ENCODE peak calls at places on chromosomes 12 and 14, in four cellular contexts. R is cardiac fibroblast; F is tibial artery; L is CD8-positive, alpha-beta T cell. Z is an unnamed sample.

GRCh38 chr12:30748150-30748549 is 6.6 kb downstream of the CAPRIN2 start:
- DNase-seq in R (no peak), F (no peak), L (no peak), Z (no peak)

GRCh38 chr12:57011438-57012424 is 4.6 kb downstream of the TAC3 start:
- DNase-seq in R (no peak), F (no peak), L (no peak), Z (no peak)

GRCh38 chr12:129873458-129873857 is 30.4 kb downstream of the TMEM132D start:
- DNase-seq in R (no peak), F (no peak), L (no peak), Z (no peak)

GRCh38 chr12:130476451-130476850 is 138.8 kb downstream of the PIWIL1 start:
- DNase-seq in R (no peak), F (no peak), L (no peak), Z (no peak)

GRCh38 chr12:56928262-56928661 is 5.9 kb downstream of the SDR9C7 start:
- DNase-seq in R (no peak), F (no peak), L (no peak), Z (no peak)

GRCh38 chr12:43285248-43285647 is 266.8 kb downstream of the ADAMTS20 start:
- DNase-seq in R (peak; percentile 98), F (no peak), L (no peak), Z (peak; percentile 90)

GRCh38 chr14:54338696-54339317 is 58.0 kb upstream of the CDKN3 start:
- DNase-seq in R (peak; percentile 62), F (no peak), L (no peak), Z (peak; percentile 77)

GRCh38 chr12:10115311-10115710 is 14.7 kb downstream of the CLEC7A start:
- DNase-seq in R (no peak), F (no peak), L (no peak), Z (no peak)

GRCh38 chr14:27391331-27391730 is 793.5 kb upstream of the NOVA1 start:
- DNase-seq in R (peak; percentile 17), F (no peak), L (no peak), Z (peak; percentile 29)

GRCh38 chr14:91858536-91859275 is 8.6 kb downstream of the TC2N start:
- DNase-seq in R (peak; percentile 69), F (peak; percentile 47), L (no peak), Z (peak; percentile 29)

GRCh38 chr12:75437564-75437963 is 43.0 kb upstream of the GLIPR1 start:
- DNase-seq in R (peak; percentile 78), F (no peak), L (no peak), Z (peak; percentile 73)

GRCh38 chr12:44847888-44848770 is 28.0 kb downstream of the NELL2 start:
- DNase-seq in R (no peak), F (no peak), L (peak; percentile 57), Z (no peak)

GRCh38 chr12:64522316-64522715 is 70.4 kb downstream of the TBK1 start:
- DNase-seq in R (peak; percentile 28), F (no peak), L (no peak), Z (peak; percentile 43)

GRCh38 chr12:49031573-49032161 is 13.1 kb upstream of the PRKAG1 start:
- DNase-seq in R (no peak), F (no peak), L (no peak), Z (no peak)

GRCh38 chr14:21539154-21539940 is 13.2 kb upstream of the SALL2 start:
- DNase-seq in R (no peak), F (no peak), L (no peak), Z (no peak)

GRCh38 chr14:21534576-21534975 is 8.4 kb upstream of the SALL2 start:
- DNase-seq in R (no peak), F (no peak), L (no peak), Z (no peak)

GRCh38 chr14:21535545-21536394 is 9.6 kb upstream of the SALL2 start:
- DNase-seq in R (no peak), F (no peak), L (no peak), Z (no peak)

GRCh38 chr14:21537088-21537424 is 10.9 kb upstream of the SALL2 start:
- DNase-seq in R (no peak), F (no peak), L (no peak), Z (no peak)

DNA sequence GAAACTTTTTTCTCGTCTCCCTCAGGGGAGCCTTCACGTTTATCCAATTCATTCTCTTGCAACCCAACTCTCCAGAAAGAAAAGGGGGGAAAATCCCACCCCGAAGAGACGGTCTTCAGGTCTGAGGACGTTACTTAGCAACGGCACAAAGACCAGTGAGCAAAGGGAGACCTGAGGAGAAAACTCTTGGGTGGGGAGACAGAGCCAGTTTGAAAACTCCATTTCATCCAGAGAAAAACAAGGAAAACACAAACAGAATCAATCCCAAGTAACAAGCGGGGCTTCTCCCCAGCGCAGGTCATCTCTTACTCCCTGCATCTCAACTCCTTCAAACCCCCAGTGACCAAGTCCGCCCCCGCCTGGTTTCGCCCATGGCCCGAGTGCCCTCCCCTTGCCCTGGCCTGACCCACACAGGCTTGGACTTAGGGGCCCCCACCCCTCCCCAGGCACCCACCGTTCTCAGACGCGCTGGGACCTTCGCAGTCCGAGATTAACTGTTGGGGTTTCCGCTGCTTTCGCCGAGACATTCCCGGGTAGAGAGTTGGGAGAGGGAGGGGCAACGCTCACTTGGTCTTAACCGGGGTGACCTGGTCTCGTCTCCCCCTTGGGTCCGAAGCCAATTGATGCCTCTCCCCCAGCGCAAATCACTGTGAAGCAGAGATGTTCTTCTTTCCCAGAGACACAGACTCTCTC is 10.4 kb upstream of the SALL2 start:
- DNase-seq in R (no peak), F (no peak), L (no peak), Z (no peak)
- H3K4me3 ChIP-seq in R (peak overlapping the region; percentile 12), F (no peak overlapping the region), L (no peak overlapping the region), Z (peak overlapping the region; percentile 19)

GRCh38 chr14:77153802-77154201 is 12.2 kb upstream of the ZDHHC22 start:
- DNase-seq in R (no peak), F (no peak), L (no peak), Z (no peak)

GRCh38 chr14:77148510-77149231 is 7.1 kb upstream of the ZDHHC22 start:
- DNase-seq in R (no peak), F (no peak), L (no peak), Z (peak; percentile 6)

GRCh38 chr14:77154421-77154820 is 12.8 kb upstream of the ZDHHC22 start:
- DNase-seq in R (no peak), F (no peak), L (no peak), Z (no peak)

GRCh38 chr14:77151918-77152588 is 10.5 kb upstream of the ZDHHC22 start:
- DNase-seq in R (peak; percentile 52), F (no peak), L (no peak), Z (peak; percentile 49)

DNA sequence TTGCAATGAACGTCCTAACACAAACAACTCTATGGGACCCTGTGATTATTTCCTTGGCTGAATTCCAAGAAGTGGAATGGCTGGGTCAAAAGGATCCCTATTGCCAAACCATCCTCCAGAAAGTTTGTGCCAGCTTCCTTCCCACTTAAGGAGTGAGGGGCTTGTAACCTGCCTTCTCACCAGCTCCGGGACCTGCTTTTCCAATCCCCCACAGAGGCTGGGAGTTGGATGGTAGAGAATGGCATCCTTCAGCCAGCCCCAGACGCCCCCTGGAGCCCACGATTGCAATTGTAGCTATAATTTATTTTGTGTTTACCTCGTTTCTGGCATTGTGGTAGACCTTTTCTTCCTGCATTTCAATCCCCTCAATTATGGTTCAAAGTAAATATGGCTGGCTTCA is 9.7 kb upstream of the ZDHHC22 start:
- DNase-seq in R (peak; percentile 23), F (no peak), L (no peak), Z (peak; percentile 29)
- TF ChIP-seq CTCF in R (peak; percentile 64), F (no peak), L (no peak), Z (peak; percentile 62)

GRCh38 chr14:49950275-49951250 is 57.7 kb downstream of the ARF6 start:
- DNase-seq in R (peak; percentile 58), F (no peak), L (no peak), Z (no peak)
- H3K4me3 ChIP-seq in R (no peak overlapping the region), F (no peak overlapping the region), L (no peak overlapping the region), Z (no peak overlapping the region)

GRCh38 chr14:37622231-37622923 is 26.9 kb downstream of the TTC6 start:
- DNase-seq in R (peak; percentile 34), F (no peak), L (no peak), Z (peak; percentile 42)
- TF ChIP-seq CTCF in R (no peak), F (no peak), L (no peak), Z (no peak)

GRCh38 chr14:104863923-104864266 is 1.2 kb upstream of the CEP170B start:
- DNase-seq in R (no peak), F (no peak), L (no peak), Z (no peak)
- H3K4me3 ChIP-seq in R (no peak overlapping the region), F (no peak overlapping the region), L (no peak overlapping the region), Z (no peak overlapping the region)

DNA sequence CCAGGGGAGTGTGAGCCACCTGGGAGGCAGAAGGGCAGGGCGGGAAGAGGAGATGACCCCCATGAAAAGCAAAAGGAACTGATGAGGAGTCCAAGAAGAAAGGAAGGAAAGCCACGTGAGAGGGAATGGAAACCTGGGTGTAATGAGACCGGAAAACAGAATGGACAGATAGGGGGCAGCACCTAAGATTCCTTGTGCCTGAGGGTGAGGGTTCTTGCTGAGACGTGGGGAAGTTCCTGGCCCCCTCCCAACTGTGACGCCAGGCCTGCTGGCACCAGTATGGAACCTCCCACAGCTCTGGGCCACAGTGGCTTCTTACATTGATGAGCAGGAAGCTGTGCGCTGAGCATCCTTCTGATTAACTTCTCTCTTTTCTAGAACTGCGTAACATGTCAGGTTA is 30.8 kb downstream of the TTC7B start:
- DNase-seq in R (peak; percentile 32), F (peak; percentile 42), L (no peak), Z (peak; percentile 51)
- TF ChIP-seq CTCF in R (peak; percentile 14), F (no peak), L (no peak), Z (peak; percentile 24)

GRCh38 chr12:121590476-121591143 is 9.8 kb upstream of the KDM2B start:
- DNase-seq in R (no peak), F (no peak), L (no peak), Z (peak; percentile 24)
- H3K4me3 ChIP-seq in R (peak overlapping the region; percentile 30), F (no peak overlapping the region), L (peak overlapping the region; percentile 57), Z (peak overlapping the region; percentile 32)

DNA sequence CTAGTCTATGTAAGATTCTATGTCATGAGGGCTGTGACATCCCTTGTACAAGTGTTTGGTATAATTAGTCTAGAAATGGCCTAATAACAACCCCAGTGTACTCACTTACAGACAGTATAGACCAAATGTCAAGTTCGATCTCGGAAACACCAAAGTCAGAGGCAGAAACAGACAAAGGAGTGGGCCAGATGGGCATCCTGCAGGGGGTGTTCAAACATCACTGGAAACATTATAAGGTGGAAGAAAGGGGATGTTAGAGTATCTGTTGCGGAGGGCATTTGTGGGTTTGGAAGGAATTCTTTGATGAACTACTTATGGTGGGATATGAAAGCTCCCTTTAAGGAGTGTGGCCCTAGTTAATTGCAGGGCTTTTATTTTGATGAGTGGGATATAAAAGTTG is 134.6 kb downstream of the ESR2 start:
- DNase-seq in R (no peak), F (no peak), L (no peak), Z (no peak)
- TF ChIP-seq CTCF in R (no peak), F (no peak), L (no peak), Z (no peak)